ENCODE peak calls at places on chromosome 3, in nine cellular contexts. Z is GM19239; O is AG09309; B is stimulated activated CD4-positive, alpha-beta T cell treated with anti-CD3 and anti-CD28 coated beads, Interleukin-2, amount 100 ng/mL, for 48 hours; C is GM04504; G is NCI-H748 treated with DMSO at 0.1 percent for 48 hours; R is foreskin keratinocyte; K is NCI-H1092 treated with DMSO at 0.1 percent for 48 hours; T is activated CD4-positive, alpha-beta T cell treated with anti-CD3 and anti-CD28 coated beads for 4 hours. Y is an unnamed sample.

GRCh38 chr3:52636673-52637072 is 49.0 kb downstream of the PBRM1 start:
- DNase-seq in G (no peak), Z (no peak), O (no peak), B (no peak), C (peak), R (peak), K (no peak), T (no peak), Y (no peak)

GRCh38 chr3:151109401-151109800 is 23.9 kb downstream of the MED12L start:
- DNase-seq in O (no peak), R (no peak), T (no peak), K (no peak), Z (no peak), G (no peak), B (no peak), C (no peak), Y (no peak)

GRCh38 chr3:9875448-9875847 is 4.6 kb downstream of the CIDEC start:
- DNase-seq in K (peak), G (peak), R (no peak), Z (no peak), B (no peak), C (no peak), T (no peak), O (no peak), Y (no peak)

GRCh38 chr3:52451237-52452083 is 2.4 kb downstream of the TNNC1 start:
- DNase-seq in R (no peak), G (no peak), B (no peak), K (no peak), O (no peak), T (no peak), C (no peak), Z (no peak), Y (peak)

GRCh38 chr3:197736010-197736490 is 654 bp downstream of the RUBCN start:
- DNase-seq in R (no peak), B (peak), O (no peak), T (peak), K (no peak), C (no peak), G (no peak), Z (no peak), Y (no peak)

GRCh38 chr3:8186213-8186612 is 315.4 kb upstream of the LMCD1 start:
- DNase-seq in B (no peak), O (no peak), K (no peak), T (no peak), C (no peak), R (no peak), G (no peak), Z (no peak), Y (no peak)

GRCh38 chr3:177050466-177051237 is 146.6 kb downstream of the TBL1XR1 start:
- DNase-seq in G (peak), C (no peak), K (peak), R (no peak), Z (no peak), O (peak), T (no peak), B (no peak), Y (peak)

GRCh38 chr3:101995371-101996046 is 146.2 kb downstream of the NFKBIZ start:
- DNase-seq in G (no peak), K (no peak), B (no peak), Z (no peak), R (peak), T (no peak), O (no peak), C (no peak), Y (no peak)

GRCh38 chr3:43378066-43378935 is 92.0 kb downstream of the SNRK start:
- DNase-seq in Z (peak), B (peak), O (no peak), T (peak), R (peak), K (peak), G (no peak), C (no peak), Y (peak)

GRCh38 chr3:47001731-47002489 is 22.4 kb downstream of the NBEAL2 start:
- DNase-seq in R (no peak), B (no peak), O (no peak), T (no peak), C (no peak), G (no peak), K (no peak), Z (no peak), Y (no peak)

GRCh38 chr3:46061108-46061507 is 33.8 kb upstream of the XCR1 start:
- DNase-seq in R (no peak), Z (no peak), K (no peak), O (no peak), C (no peak), G (no peak), T (no peak), B (no peak), Y (no peak)

GRCh38 chr3:153670577-153670976 is 450.6 kb upstream of the ARHGEF26 start:
- DNase-seq in C (no peak), R (no peak), Z (no peak), G (no peak), O (no peak), B (no peak), T (no peak), K (no peak), Y (no peak)

GRCh38 chr3:28053759-28054158 is 187.7 kb upstream of the CMC1 start:
- DNase-seq in T (no peak), C (peak), G (no peak), Z (no peak), O (peak), K (no peak), B (peak), R (peak), Y (no peak)

GRCh38 chr3:61015840-61016239 is 235.4 kb downstream of the FHIT start:
- DNase-seq in Z (no peak), G (no peak), R (no peak), B (no peak), O (no peak), K (no peak), T (no peak), C (no peak), Y (no peak)

GRCh38 chr3:195556390-195556789 is 13.3 kb upstream of the PPP1R2 start:
- DNase-seq in G (peak), O (no peak), R (no peak), K (no peak), Z (no peak), T (no peak), B (no peak), C (no peak), Y (no peak)

GRCh38 chr3:23696842-23697241 is 108.9 kb upstream of the UBE2E1 start:
- DNase-seq in R (no peak), Z (no peak), O (no peak), T (no peak), B (no peak), C (no peak), K (no peak), G (peak), Y (no peak)

GRCh38 chr3:128800241-128801187 is 74.5 kb downstream of the RAB7A start:
- DNase-seq in B (peak), K (no peak), O (no peak), G (no peak), R (no peak), T (peak), Z (no peak), C (no peak), Y (no peak)

GRCh38 chr3:56633602-56634371 is 49.3 kb downstream of the TASOR start:
- DNase-seq in K (no peak), T (no peak), R (no peak), G (no peak), O (no peak), Z (no peak), B (no peak), C (no peak), Y (no peak)

GRCh38 chr3:181457190-181457589 is 254.5 kb upstream of the SOX2 start:
- DNase-seq in B (no peak), R (no peak), O (no peak), Z (no peak), T (no peak), C (no peak), K (no peak), G (no peak), Y (no peak)

GRCh38 chr3:146170591-146170990 is 9.6 kb upstream of the PLOD2 start:
- DNase-seq in O (no peak), R (no peak), B (no peak), T (no peak), K (no peak), C (no peak), Z (no peak), G (no peak), Y (no peak)

GRCh38 chr3:24598691-24599090 is 104.0 kb upstream of the THRB start:
- DNase-seq in B (no peak), G (peak), R (peak), T (no peak), K (no peak), Z (no peak), O (no peak), C (peak), Y (peak)

GRCh38 chr3:60609446-60609845 is 641.8 kb downstream of the FHIT start:
- DNase-seq in C (no peak), O (no peak), T (no peak), K (no peak), B (no peak), R (no peak), Z (no peak), G (no peak), Y (no peak)

GRCh38 chr3:47512416-47513124 is 942 bp downstream of the ELP6 start:
- DNase-seq in C (no peak), Z (no peak), O (no peak), K (peak), G (no peak), T (peak), R (no peak), B (peak), Y (peak)

GRCh38 chr3:4704552-4704951 is 211.4 kb downstream of the ITPR1 start:
- DNase-seq in Z (no peak), G (no peak), O (no peak), T (no peak), K (no peak), R (no peak), C (no peak), B (no peak), Y (no peak)

GRCh38 chr3:101940521-101940992 is 91.2 kb downstream of the NFKBIZ start:
- DNase-seq in G (peak), T (no peak), O (peak), R (peak), Z (no peak), B (no peak), K (no peak), C (peak), Y (no peak)

GRCh38 chr3:49869525-49870126 is at the start of gene CAMKV:
- DNase-seq in T (no peak), C (no peak), G (peak), K (peak), O (no peak), R (no peak), Z (no peak), B (peak), Y (no peak)

GRCh38 chr3:7504886-7505775 is 644.2 kb downstream of the GRM7 start:
- DNase-seq in T (no peak), R (no peak), G (no peak), B (no peak), O (no peak), C (no peak), Z (no peak), K (no peak), Y (no peak)

GRCh38 chr3:101695779-101696372 is 9.4 kb upstream of the RPL24 start:
- DNase-seq in T (peak), G (no peak), C (peak), B (peak), R (no peak), O (no peak), Z (no peak), K (no peak), Y (no peak)

GRCh38 chr3:11467875-11468274 is 175.8 kb downstream of the VGLL4 start:
- DNase-seq in K (no peak), G (no peak), Z (no peak), B (no peak), O (no peak), C (no peak), R (no peak), T (no peak), Y (no peak)

GRCh38 chr3:157199841-157200240 is 39.9 kb upstream of the CCNL1 start:
- DNase-seq in Z (no peak), R (no peak), T (no peak), B (no peak), G (no peak), O (no peak), K (no peak), C (no peak), Y (no peak)